ENCODE peak calls at places on chromosomes 2 and 18, in nine cellular contexts. One of them, this sample, is unnamed.
A peak's percentile ranks its signal among the peaks of the same experiment; 100 is the strongest.

GRCh38 chr18:22975508-22975907 is 42.4 kb downstream of the RBBP8 start:
- DNase-seq in trophoblast cell: no peak
- DNase-seq in neuronal stem cell: no peak
- DNase-seq in K562: no peak
- DNase-seq in GM23248: no peak
- DNase-seq in mesenchymal stem cell: no peak
- DNase-seq in IMR-90: no peak
- DNase-seq in H9: no peak
- DNase-seq in astrocyte: no peak
- DNase-seq in this sample: no peak

GRCh38 chr18:12255626-12256026 is 1.5 kb downstream of the CIDEA start:
- DNase-seq in trophoblast cell: peak; percentile 32
- DNase-seq in neuronal stem cell: no peak
- DNase-seq in K562: no peak
- DNase-seq in GM23248: peak; percentile 54
- DNase-seq in mesenchymal stem cell: peak; percentile 27
- DNase-seq in IMR-90: peak; percentile 42
- DNase-seq in H9: no peak
- DNase-seq in astrocyte: peak; percentile 47
- DNase-seq in this sample: peak; percentile 64

GRCh38 chr2:61291851-61292575 is 130.0 kb downstream of the C2orf74 start:
- DNase-seq in trophoblast cell: no peak
- DNase-seq in neuronal stem cell: no peak
- DNase-seq in K562: no peak
- DNase-seq in GM23248: peak; percentile 5
- DNase-seq in mesenchymal stem cell: peak; percentile 51
- DNase-seq in IMR-90: peak; percentile 52
- DNase-seq in H9: no peak
- DNase-seq in astrocyte: no peak
- DNase-seq in this sample: peak; percentile 32

GRCh38 chr2:157891630-157892016 is 15.5 kb upstream of the ACVR1 start:
- DNase-seq in trophoblast cell: no peak
- DNase-seq in neuronal stem cell: no peak
- DNase-seq in K562: no peak
- DNase-seq in GM23248: no peak
- DNase-seq in mesenchymal stem cell: no peak
- DNase-seq in IMR-90: no peak
- DNase-seq in H9: no peak
- DNase-seq in astrocyte: no peak
- DNase-seq in this sample: no peak

GRCh38 chr2:119484834-119485233 is 39.4 kb downstream of the SCTR start:
- DNase-seq in trophoblast cell: no peak
- DNase-seq in neuronal stem cell: no peak
- DNase-seq in K562: no peak
- DNase-seq in GM23248: no peak
- DNase-seq in mesenchymal stem cell: no peak
- DNase-seq in IMR-90: no peak
- DNase-seq in H9: no peak
- DNase-seq in astrocyte: no peak
- DNase-seq in this sample: no peak

GRCh38 chr2:157903626-157904025 is 27.5 kb upstream of the ACVR1 start:
- DNase-seq in trophoblast cell: no peak
- DNase-seq in neuronal stem cell: no peak
- DNase-seq in K562: no peak
- DNase-seq in GM23248: peak; percentile 51
- DNase-seq in mesenchymal stem cell: no peak
- DNase-seq in IMR-90: no peak
- DNase-seq in H9: no peak
- DNase-seq in astrocyte: no peak
- DNase-seq in this sample: no peak

GRCh38 chr2:178550352-178550751 is 70.1 kb downstream of the PLEKHA3 start:
- DNase-seq in trophoblast cell: no peak
- DNase-seq in neuronal stem cell: no peak
- DNase-seq in K562: no peak
- DNase-seq in GM23248: no peak
- DNase-seq in mesenchymal stem cell: no peak
- DNase-seq in IMR-90: no peak
- DNase-seq in H9: no peak
- DNase-seq in astrocyte: no peak
- DNase-seq in this sample: no peak

GRCh38 chr18:75124551-75124950 is 84.4 kb downstream of the PTGR3 start:
- DNase-seq in trophoblast cell: no peak
- DNase-seq in neuronal stem cell: no peak
- DNase-seq in K562: no peak
- DNase-seq in GM23248: no peak
- DNase-seq in mesenchymal stem cell: no peak
- DNase-seq in IMR-90: no peak
- DNase-seq in H9: no peak
- DNase-seq in astrocyte: no peak
- DNase-seq in this sample: no peak

GRCh38 chr2:18525236-18525635 is 35.2 kb downstream of the RDH14 start:
- DNase-seq in trophoblast cell: no peak
- DNase-seq in neuronal stem cell: no peak
- DNase-seq in K562: no peak
- DNase-seq in GM23248: no peak
- DNase-seq in mesenchymal stem cell: no peak
- DNase-seq in IMR-90: no peak
- DNase-seq in H9: no peak
- DNase-seq in astrocyte: no peak
- DNase-seq in this sample: no peak

GRCh38 chr18:45686892-45687611 is 36.9 kb upstream of the SLC14A1 start:
- DNase-seq in trophoblast cell: no peak
- DNase-seq in neuronal stem cell: no peak
- DNase-seq in K562: peak; percentile 61
- DNase-seq in GM23248: no peak
- DNase-seq in mesenchymal stem cell: no peak
- DNase-seq in IMR-90: no peak
- DNase-seq in H9: no peak
- DNase-seq in astrocyte: no peak
- DNase-seq in this sample: no peak

GRCh38 chr18:39624934-39625333 is 2059.3 kb upstream of the CELF4 start:
- DNase-seq in trophoblast cell: peak; percentile 16
- DNase-seq in neuronal stem cell: no peak
- DNase-seq in K562: no peak
- DNase-seq in GM23248: peak; percentile 27
- DNase-seq in mesenchymal stem cell: peak; percentile 54
- DNase-seq in IMR-90: peak; percentile 82
- DNase-seq in H9: no peak
- DNase-seq in astrocyte: peak; percentile 80
- DNase-seq in this sample: peak; percentile 51

GRCh38 chr2:125175415-125175814 is 1150.3 kb downstream of the CNTNAP5 start:
- DNase-seq in trophoblast cell: no peak
- DNase-seq in neuronal stem cell: no peak
- DNase-seq in K562: no peak
- DNase-seq in GM23248: no peak
- DNase-seq in mesenchymal stem cell: no peak
- DNase-seq in IMR-90: no peak
- DNase-seq in H9: no peak
- DNase-seq in astrocyte: no peak
- DNase-seq in this sample: no peak

GRCh38 chr2:79191081-79191480 is 31.5 kb upstream of the REG3A start:
- DNase-seq in trophoblast cell: no peak
- DNase-seq in neuronal stem cell: no peak
- DNase-seq in K562: no peak
- DNase-seq in GM23248: no peak
- DNase-seq in mesenchymal stem cell: no peak
- DNase-seq in IMR-90: no peak
- DNase-seq in H9: no peak
- DNase-seq in astrocyte: no peak
- DNase-seq in this sample: no peak

GRCh38 chr2:15782009-15782751 is 158.2 kb upstream of the MYCN start:
- DNase-seq in trophoblast cell: no peak
- DNase-seq in neuronal stem cell: no peak
- DNase-seq in K562: no peak
- DNase-seq in GM23248: peak; percentile 17
- DNase-seq in mesenchymal stem cell: no peak
- DNase-seq in IMR-90: no peak
- DNase-seq in H9: no peak
- DNase-seq in astrocyte: peak; percentile 8
- DNase-seq in this sample: peak; percentile 26

GRCh38 chr18:58996131-58996632 is 131.5 kb downstream of the ZNF532 start:
- DNase-seq in trophoblast cell: no peak
- DNase-seq in neuronal stem cell: no peak
- DNase-seq in K562: no peak
- DNase-seq in GM23248: peak; percentile 46
- DNase-seq in mesenchymal stem cell: peak; percentile 95
- DNase-seq in IMR-90: peak; percentile 91
- DNase-seq in H9: no peak
- DNase-seq in astrocyte: peak; percentile 96
- DNase-seq in this sample: peak; percentile 95

GRCh38 chr18:53991805-53992204 is 232.7 kb downstream of the MBD2 start:
- DNase-seq in trophoblast cell: peak; percentile 3
- DNase-seq in neuronal stem cell: no peak
- DNase-seq in K562: no peak
- DNase-seq in GM23248: peak; percentile 41
- DNase-seq in mesenchymal stem cell: no peak
- DNase-seq in IMR-90: no peak
- DNase-seq in H9: no peak
- DNase-seq in astrocyte: peak; percentile 59
- DNase-seq in this sample: peak; percentile 3

GRCh38 chr2:27839022-27839618 is 51.1 kb downstream of the RBKS start:
- DNase-seq in trophoblast cell: no peak
- DNase-seq in neuronal stem cell: no peak
- DNase-seq in K562: no peak
- DNase-seq in GM23248: no peak
- DNase-seq in mesenchymal stem cell: no peak
- DNase-seq in IMR-90: no peak
- DNase-seq in H9: no peak
- DNase-seq in astrocyte: no peak
- DNase-seq in this sample: no peak

GRCh38 chr2:2662037-2662846 is 331.2 kb upstream of the MYT1L start:
- DNase-seq in trophoblast cell: no peak
- DNase-seq in neuronal stem cell: no peak
- DNase-seq in K562: no peak
- DNase-seq in GM23248: peak; percentile 7
- DNase-seq in mesenchymal stem cell: no peak
- DNase-seq in IMR-90: peak; percentile 7
- DNase-seq in H9: no peak
- DNase-seq in astrocyte: no peak
- DNase-seq in this sample: peak; percentile 2

GRCh38 chr18:49704334-49704733 is 109.0 kb downstream of the ACAA2 start:
- DNase-seq in trophoblast cell: no peak
- DNase-seq in neuronal stem cell: no peak
- DNase-seq in K562: no peak
- DNase-seq in GM23248: no peak
- DNase-seq in mesenchymal stem cell: no peak
- DNase-seq in IMR-90: no peak
- DNase-seq in H9: no peak
- DNase-seq in astrocyte: peak; percentile 52
- DNase-seq in this sample: peak; percentile 56

GRCh38 chr2:65227035-65227470 is 578 bp upstream of the ACTR2 start:
- DNase-seq in trophoblast cell: peak; percentile 36
- DNase-seq in neuronal stem cell: no peak
- DNase-seq in K562: peak; percentile 50
- DNase-seq in GM23248: peak; percentile 62
- DNase-seq in mesenchymal stem cell: no peak
- DNase-seq in IMR-90: no peak
- DNase-seq in H9: no peak
- DNase-seq in astrocyte: peak; percentile 16
- DNase-seq in this sample: no peak

GRCh38 chr18:55585050-55585449 is 2.9 kb downstream of the TCF4 start:
- DNase-seq in trophoblast cell: no peak
- DNase-seq in neuronal stem cell: no peak
- DNase-seq in K562: no peak
- DNase-seq in GM23248: no peak
- DNase-seq in mesenchymal stem cell: no peak
- DNase-seq in IMR-90: no peak
- DNase-seq in H9: no peak
- DNase-seq in astrocyte: no peak
- DNase-seq in this sample: peak; percentile 16
- H3K9ac ChIP-seq in trophoblast cell: no peak overlapping the region
- H3K9ac ChIP-seq in neuronal stem cell: no peak overlapping the region
- H3K9ac ChIP-seq in K562: no peak overlapping the region
- H3K9ac ChIP-seq in GM23248: peak overlapping the region; percentile 89
- H3K9ac ChIP-seq in mesenchymal stem cell: peak overlapping the region; percentile 93
- H3K9ac ChIP-seq in IMR-90: peak overlapping the region; percentile 87
- H3K9ac ChIP-seq in H9: no peak overlapping the region
- H3K9ac ChIP-seq in astrocyte: peak overlapping the region; percentile 92
- H3K9ac ChIP-seq in this sample: no peak overlapping the region

DNA sequence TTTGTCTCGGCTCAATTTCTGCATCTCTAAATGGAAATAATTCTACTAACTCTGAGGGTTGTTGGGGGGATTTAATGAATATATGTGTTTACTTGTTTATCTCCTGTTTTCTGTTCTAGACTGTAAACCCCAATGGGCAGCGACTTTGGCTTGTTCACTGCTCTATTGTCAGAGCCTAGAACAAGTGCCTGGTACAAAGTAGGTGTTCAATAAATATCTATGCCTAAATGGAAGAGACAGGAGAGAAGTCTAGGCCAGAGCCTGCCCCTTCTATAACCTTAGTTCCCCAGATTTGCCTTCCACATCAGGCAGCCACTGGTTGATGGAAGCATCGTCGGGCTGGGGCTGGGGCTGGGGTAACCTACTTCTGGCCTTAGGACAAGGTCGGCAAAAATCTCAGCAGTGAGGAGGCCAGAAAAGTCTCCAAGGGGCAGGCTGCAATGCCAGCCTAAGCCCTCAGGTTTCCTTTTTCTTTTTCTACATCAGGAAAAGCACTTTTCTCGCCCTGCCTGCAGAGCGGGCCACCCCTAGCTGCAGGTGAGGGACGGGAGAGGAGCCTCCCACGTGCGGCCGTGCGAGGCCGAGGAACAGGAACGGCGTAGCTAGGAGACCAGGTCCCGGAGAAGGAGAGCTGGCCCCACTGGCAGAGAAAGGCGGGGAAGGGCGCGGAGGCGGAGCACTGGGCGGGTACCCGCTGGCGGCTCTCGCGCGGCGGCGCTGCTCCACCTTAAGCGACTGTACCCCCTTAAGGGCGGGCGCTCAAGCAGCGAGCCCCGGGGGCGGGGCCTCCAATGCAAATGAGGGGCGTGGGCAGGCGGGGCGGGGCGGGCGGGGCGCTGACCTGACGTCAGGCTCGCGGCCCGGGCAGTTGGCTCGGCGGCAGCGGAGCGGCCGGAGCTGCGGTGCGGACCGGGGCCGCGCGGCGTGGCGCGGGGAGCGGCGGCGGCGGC is at the start of gene CNNM4:
- DNase-seq in trophoblast cell: peak; percentile 84
- DNase-seq in neuronal stem cell: peak; percentile 91
- DNase-seq in K562: peak; percentile 93
- DNase-seq in GM23248: peak; percentile 98
- DNase-seq in mesenchymal stem cell: peak; percentile 90
- DNase-seq in IMR-90: peak; percentile 86
- DNase-seq in H9: peak; percentile 97
- DNase-seq in astrocyte: peak; percentile 78
- DNase-seq in this sample: peak; percentile 90
- H3K9ac ChIP-seq in trophoblast cell: peak within 1 kb of the TSS; percentile 34
- H3K9ac ChIP-seq in neuronal stem cell: peak within 1 kb of the TSS; percentile 95
- H3K9ac ChIP-seq in K562: peak within 1 kb of the TSS; percentile 100
- H3K9ac ChIP-seq in GM23248: peak within 1 kb of the TSS; percentile 72
- H3K9ac ChIP-seq in mesenchymal stem cell: peak within 1 kb of the TSS; percentile 88
- H3K9ac ChIP-seq in IMR-90: peak within 1 kb of the TSS; percentile 95
- H3K9ac ChIP-seq in H9: peak within 1 kb of the TSS; percentile 21
- H3K9ac ChIP-seq in astrocyte: peak within 1 kb of the TSS; percentile 78
- H3K9ac ChIP-seq in this sample: peak within 1 kb of the TSS; percentile 57

GRCh38 chr18:70499218-70499691 is 210.4 kb downstream of the SOCS6 start:
- DNase-seq in trophoblast cell: no peak
- DNase-seq in neuronal stem cell: no peak
- DNase-seq in K562: peak; percentile 9
- DNase-seq in GM23248: no peak
- DNase-seq in mesenchymal stem cell: no peak
- DNase-seq in IMR-90: no peak
- DNase-seq in H9: peak; percentile 76
- DNase-seq in astrocyte: no peak
- DNase-seq in this sample: no peak
- H3K9ac ChIP-seq in trophoblast cell: no peak overlapping the region
- H3K9ac ChIP-seq in neuronal stem cell: no peak overlapping the region
- H3K9ac ChIP-seq in K562: peak overlapping the region; percentile 52
- H3K9ac ChIP-seq in GM23248: no peak overlapping the region
- H3K9ac ChIP-seq in mesenchymal stem cell: no peak overlapping the region
- H3K9ac ChIP-seq in IMR-90: no peak overlapping the region
- H3K9ac ChIP-seq in H9: no peak overlapping the region
- H3K9ac ChIP-seq in astrocyte: no peak overlapping the region
- H3K9ac ChIP-seq in this sample: no peak overlapping the region

GRCh38 chr2:239146741-239147181 is 254.1 kb downstream of the HDAC4 start:
- DNase-seq in trophoblast cell: no peak
- DNase-seq in neuronal stem cell: no peak
- DNase-seq in K562: no peak
- DNase-seq in GM23248: no peak
- DNase-seq in mesenchymal stem cell: no peak
- DNase-seq in IMR-90: no peak
- DNase-seq in H9: no peak
- DNase-seq in astrocyte: no peak
- DNase-seq in this sample: no peak
- H3K9ac ChIP-seq in trophoblast cell: no peak overlapping the region
- H3K9ac ChIP-seq in neuronal stem cell: no peak overlapping the region
- H3K9ac ChIP-seq in K562: no peak overlapping the region
- H3K9ac ChIP-seq in GM23248: no peak overlapping the region
- H3K9ac ChIP-seq in mesenchymal stem cell: no peak overlapping the region
- H3K9ac ChIP-seq in IMR-90: no peak overlapping the region
- H3K9ac ChIP-seq in H9: no peak overlapping the region
- H3K9ac ChIP-seq in astrocyte: no peak overlapping the region
- H3K9ac ChIP-seq in this sample: no peak overlapping the region